ENCODE peak calls at places on chromosome 1, in seven cellular contexts. One of them, this sample, is unnamed.

GRCh38 chr1:41810446-41810845 is 108.3 kb downstream of the HIVEP3 start:
- DNase-seq in anterior cingulate cortex: no peak
- DNase-seq in K562: peak
- DNase-seq in NCI-H226: peak
- DNase-seq in hippocampal formation: no peak
- DNase-seq in activated CD8-positive, alpha-beta memory T cell treated with anti-CD3 and anti-CD28 coated beads for 48 hours: no peak
- DNase-seq in dermis microvascular lymphatic vessel endothelial cell: peak
- DNase-seq in this sample: peak

GRCh38 chr1:8112611-8113256 is 86.6 kb upstream of the ERRFI1 start:
- DNase-seq in dermis microvascular lymphatic vessel endothelial cell: peak
- DNase-seq in NCI-H226: no peak
- DNase-seq in K562: no peak
- DNase-seq in hippocampal formation: no peak
- DNase-seq in anterior cingulate cortex: no peak
- DNase-seq in activated CD8-positive, alpha-beta memory T cell treated with anti-CD3 and anti-CD28 coated beads for 48 hours: no peak
- DNase-seq in this sample: no peak

GRCh38 chr1:88773540-88774150 is 89.6 kb downstream of the PKN2 start:
- DNase-seq in anterior cingulate cortex: no peak
- DNase-seq in activated CD8-positive, alpha-beta memory T cell treated with anti-CD3 and anti-CD28 coated beads for 48 hours: no peak
- DNase-seq in hippocampal formation: no peak
- DNase-seq in K562: no peak
- DNase-seq in NCI-H226: peak
- DNase-seq in dermis microvascular lymphatic vessel endothelial cell: no peak
- DNase-seq in this sample: no peak

GRCh38 chr1:243587285-243587684 is 262.8 kb downstream of the AKT3 start:
- DNase-seq in dermis microvascular lymphatic vessel endothelial cell: no peak
- DNase-seq in anterior cingulate cortex: no peak
- DNase-seq in hippocampal formation: no peak
- DNase-seq in K562: no peak
- DNase-seq in NCI-H226: no peak
- DNase-seq in activated CD8-positive, alpha-beta memory T cell treated with anti-CD3 and anti-CD28 coated beads for 48 hours: no peak
- DNase-seq in this sample: no peak

GRCh38 chr1:78540056-78540455 is 49.3 kb downstream of the PTGFR start:
- DNase-seq in K562: no peak
- DNase-seq in activated CD8-positive, alpha-beta memory T cell treated with anti-CD3 and anti-CD28 coated beads for 48 hours: no peak
- DNase-seq in hippocampal formation: no peak
- DNase-seq in dermis microvascular lymphatic vessel endothelial cell: no peak
- DNase-seq in anterior cingulate cortex: no peak
- DNase-seq in NCI-H226: no peak
- DNase-seq in this sample: no peak

GRCh38 chr1:29833596-29833995 is 597.3 kb downstream of the PTPRU start:
- DNase-seq in K562: no peak
- DNase-seq in anterior cingulate cortex: no peak
- DNase-seq in dermis microvascular lymphatic vessel endothelial cell: no peak
- DNase-seq in activated CD8-positive, alpha-beta memory T cell treated with anti-CD3 and anti-CD28 coated beads for 48 hours: no peak
- DNase-seq in hippocampal formation: no peak
- DNase-seq in NCI-H226: no peak
- DNase-seq in this sample: no peak

GRCh38 chr1:12658531-12659453 is 14.9 kb downstream of the AADACL4 start:
- DNase-seq in activated CD8-positive, alpha-beta memory T cell treated with anti-CD3 and anti-CD28 coated beads for 48 hours: peak
- DNase-seq in dermis microvascular lymphatic vessel endothelial cell: peak
- DNase-seq in anterior cingulate cortex: peak
- DNase-seq in hippocampal formation: peak
- DNase-seq in K562: peak
- DNase-seq in NCI-H226: peak
- DNase-seq in this sample: peak

GRCh38 chr1:89085781-89086180 is 20.8 kb upstream of the GBP1 start:
- DNase-seq in dermis microvascular lymphatic vessel endothelial cell: no peak
- DNase-seq in anterior cingulate cortex: no peak
- DNase-seq in NCI-H226: no peak
- DNase-seq in K562: peak
- DNase-seq in activated CD8-positive, alpha-beta memory T cell treated with anti-CD3 and anti-CD28 coated beads for 48 hours: no peak
- DNase-seq in hippocampal formation: no peak
- DNase-seq in this sample: no peak

This sample was measured in midbrain.